ENCODE peak calls at places on chromosome X, in ten cellular contexts. One of them, this sample, is unnamed.

GRCh38 chrX:132071260-132071659 is 48.2 kb downstream of the STK26 start:
- DNase-seq in GM12865: no peak
- DNase-seq in epithelial cell of proximal tubule: no peak
- DNase-seq in fibroblast of villous mesenchyme: peak; percentile 27
- DNase-seq in IMR-90: no peak
- DNase-seq in adrenal gland: no peak
- DNase-seq in mammary epithelial cell: peak; percentile 7
- DNase-seq in H7: no peak
- DNase-seq in lung: no peak
- DNase-seq in fibroblast of lung: peak; percentile 41
- DNase-seq in this sample: no peak

GRCh38 chrX:116238866-116239265 is 68.3 kb downstream of the AGTR2 start:
- DNase-seq in GM12865: no peak
- DNase-seq in epithelial cell of proximal tubule: no peak
- DNase-seq in fibroblast of villous mesenchyme: no peak
- DNase-seq in IMR-90: no peak
- DNase-seq in adrenal gland: no peak
- DNase-seq in mammary epithelial cell: peak; percentile 67
- DNase-seq in H7: no peak
- DNase-seq in lung: no peak
- DNase-seq in fibroblast of lung: no peak
- DNase-seq in this sample: no peak

GRCh38 chrX:49308604-49309269 is 5.3 kb downstream of the GAGE10 start:
- DNase-seq in GM12865: no peak
- DNase-seq in epithelial cell of proximal tubule: no peak
- DNase-seq in fibroblast of villous mesenchyme: peak; percentile 39
- DNase-seq in IMR-90: no peak
- DNase-seq in adrenal gland: no peak
- DNase-seq in mammary epithelial cell: peak; percentile 4
- DNase-seq in H7: no peak
- DNase-seq in lung: no peak
- DNase-seq in fibroblast of lung: peak; percentile 19
- DNase-seq in this sample: no peak

GRCh38 chrX:152313529-152314302 is 137.4 kb downstream of the GABRA3 start:
- DNase-seq in GM12865: no peak
- DNase-seq in epithelial cell of proximal tubule: no peak
- DNase-seq in fibroblast of villous mesenchyme: no peak
- DNase-seq in IMR-90: no peak
- DNase-seq in adrenal gland: no peak
- DNase-seq in mammary epithelial cell: no peak
- DNase-seq in H7: no peak
- DNase-seq in lung: no peak
- DNase-seq in fibroblast of lung: no peak
- DNase-seq in this sample: peak; percentile 17

GRCh38 chrX:9464435-9465371 is at the start of gene TBL1X:
- DNase-seq in GM12865: peak; percentile 66
- DNase-seq in epithelial cell of proximal tubule: no peak
- DNase-seq in fibroblast of villous mesenchyme: peak; percentile 54
- DNase-seq in IMR-90: peak; percentile 19
- DNase-seq in adrenal gland: peak; percentile 32
- DNase-seq in mammary epithelial cell: no peak
- DNase-seq in H7: peak; percentile 91
- DNase-seq in lung: peak; percentile 34
- DNase-seq in fibroblast of lung: peak; percentile 53
- DNase-seq in this sample: no peak

GRCh38 chrX:87425618-87426017 is 92.0 kb upstream of the KLHL4 start:
- DNase-seq in GM12865: no peak
- DNase-seq in epithelial cell of proximal tubule: no peak
- DNase-seq in fibroblast of villous mesenchyme: no peak
- DNase-seq in IMR-90: no peak
- DNase-seq in adrenal gland: no peak
- DNase-seq in mammary epithelial cell: no peak
- DNase-seq in H7: no peak
- DNase-seq in lung: no peak
- DNase-seq in fibroblast of lung: no peak
- DNase-seq in this sample: no peak

GRCh38 chrX:129759576-129760061 is 20.1 kb upstream of the SASH3 start:
- DNase-seq in GM12865: peak; percentile 47
- DNase-seq in epithelial cell of proximal tubule: no peak
- DNase-seq in fibroblast of villous mesenchyme: peak; percentile 76
- DNase-seq in IMR-90: peak; percentile 83
- DNase-seq in adrenal gland: peak; percentile 41
- DNase-seq in mammary epithelial cell: peak; percentile 69
- DNase-seq in H7: no peak
- DNase-seq in lung: no peak
- DNase-seq in fibroblast of lung: peak; percentile 88
- DNase-seq in this sample: peak; percentile 83

GRCh38 chrX:131795442-131796229 is 227.5 kb upstream of the STK26 start:
- DNase-seq in GM12865: no peak
- DNase-seq in epithelial cell of proximal tubule: no peak
- DNase-seq in fibroblast of villous mesenchyme: no peak
- DNase-seq in IMR-90: no peak
- DNase-seq in adrenal gland: no peak
- DNase-seq in mammary epithelial cell: no peak
- DNase-seq in H7: no peak
- DNase-seq in lung: no peak
- DNase-seq in fibroblast of lung: no peak
- DNase-seq in this sample: no peak

GRCh38 chrX:74246524-74246923 is 57.5 kb upstream of the ZCCHC13 start:
- DNase-seq in GM12865: no peak
- DNase-seq in epithelial cell of proximal tubule: no peak
- DNase-seq in fibroblast of villous mesenchyme: peak; percentile 44
- DNase-seq in IMR-90: peak; percentile 42
- DNase-seq in adrenal gland: no peak
- DNase-seq in mammary epithelial cell: peak; percentile 34
- DNase-seq in H7: no peak
- DNase-seq in lung: no peak
- DNase-seq in fibroblast of lung: peak; percentile 61
- DNase-seq in this sample: no peak

GRCh38 chrX:18617351-18617750 is 54.6 kb downstream of the RS1 start:
- DNase-seq in GM12865: no peak
- DNase-seq in epithelial cell of proximal tubule: peak; percentile 73
- DNase-seq in fibroblast of villous mesenchyme: peak; percentile 24
- DNase-seq in IMR-90: peak; percentile 76
- DNase-seq in adrenal gland: no peak
- DNase-seq in mammary epithelial cell: peak; percentile 77
- DNase-seq in H7: no peak
- DNase-seq in lung: no peak
- DNase-seq in fibroblast of lung: peak; percentile 61
- DNase-seq in this sample: no peak

DNA sequence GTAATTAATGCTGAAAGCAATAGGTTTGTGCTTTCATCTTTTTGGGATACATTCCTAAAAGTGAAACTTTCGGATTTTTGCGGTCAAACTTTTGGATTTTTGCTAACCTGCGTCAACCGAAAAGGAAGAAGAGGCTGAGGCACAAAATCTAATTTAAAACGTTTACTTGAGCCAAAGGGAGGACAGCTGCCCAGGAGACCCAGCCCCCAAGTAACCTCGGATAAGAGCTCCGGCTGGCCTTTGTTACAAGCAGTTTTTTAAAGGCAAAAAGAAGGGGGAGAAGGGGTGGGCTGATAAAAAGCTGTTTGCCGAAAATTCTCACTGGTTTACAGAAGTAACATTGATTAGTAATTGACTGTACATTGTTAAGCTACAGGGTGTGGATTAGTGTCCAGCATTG is 59.3 kb upstream of the USP9X start:
- DNase-seq in GM12865: no peak
- DNase-seq in epithelial cell of proximal tubule: no peak
- DNase-seq in fibroblast of villous mesenchyme: peak; percentile 30
- DNase-seq in IMR-90: peak; percentile 16
- DNase-seq in adrenal gland: peak; percentile 33
- DNase-seq in mammary epithelial cell: no peak
- DNase-seq in H7: peak; percentile 37
- DNase-seq in lung: no peak
- DNase-seq in fibroblast of lung: peak; percentile 7
- DNase-seq in this sample: no peak
- H3K4me3 ChIP-seq in GM12865: no peak overlapping the region
- H3K4me3 ChIP-seq in epithelial cell of proximal tubule: no peak overlapping the region
- H3K4me3 ChIP-seq in fibroblast of villous mesenchyme: no peak overlapping the region
- H3K4me3 ChIP-seq in IMR-90: peak overlapping the region; percentile 0
- H3K4me3 ChIP-seq in adrenal gland: peak overlapping the region; percentile 8
- H3K4me3 ChIP-seq in mammary epithelial cell: no peak overlapping the region
- H3K4me3 ChIP-seq in H7: no peak overlapping the region
- H3K4me3 ChIP-seq in lung: no peak overlapping the region
- H3K4me3 ChIP-seq in fibroblast of lung: no peak overlapping the region
- H3K4me3 ChIP-seq in this sample: no peak overlapping the region

GRCh38 chrX:72130762-72131231 is 918 bp downstream of the RTL5 start:
- DNase-seq in GM12865: no peak
- DNase-seq in epithelial cell of proximal tubule: no peak
- DNase-seq in fibroblast of villous mesenchyme: no peak
- DNase-seq in IMR-90: no peak
- DNase-seq in adrenal gland: no peak
- DNase-seq in mammary epithelial cell: no peak
- DNase-seq in H7: peak; percentile 75
- DNase-seq in lung: no peak
- DNase-seq in fibroblast of lung: no peak
- DNase-seq in this sample: no peak
- H3K4me3 ChIP-seq in GM12865: no peak overlapping the region
- H3K4me3 ChIP-seq in epithelial cell of proximal tubule: peak overlapping the region; percentile 43
- H3K4me3 ChIP-seq in fibroblast of villous mesenchyme: peak overlapping the region; percentile 56
- H3K4me3 ChIP-seq in IMR-90: peak overlapping the region; percentile 52
- H3K4me3 ChIP-seq in adrenal gland: peak overlapping the region; percentile 63
- H3K4me3 ChIP-seq in mammary epithelial cell: no peak overlapping the region
- H3K4me3 ChIP-seq in H7: peak overlapping the region; percentile 53
- H3K4me3 ChIP-seq in lung: no peak overlapping the region
- H3K4me3 ChIP-seq in fibroblast of lung: peak overlapping the region; percentile 59
- H3K4me3 ChIP-seq in this sample: no peak overlapping the region

GRCh38 chrX:47482512-47483309 is at the start of gene ZNF41:
- DNase-seq in GM12865: peak; percentile 92
- DNase-seq in epithelial cell of proximal tubule: peak; percentile 39
- DNase-seq in fibroblast of villous mesenchyme: peak; percentile 77
- DNase-seq in IMR-90: peak; percentile 78
- DNase-seq in adrenal gland: peak; percentile 80
- DNase-seq in mammary epithelial cell: peak; percentile 86
- DNase-seq in H7: peak; percentile 88
- DNase-seq in lung: peak; percentile 74
- DNase-seq in fibroblast of lung: peak; percentile 77
- DNase-seq in this sample: peak; percentile 84

GRCh38 chrX:47481160-47481559 is 1.9 kb downstream of the ZNF41 start:
- DNase-seq in GM12865: no peak
- DNase-seq in epithelial cell of proximal tubule: no peak
- DNase-seq in fibroblast of villous mesenchyme: no peak
- DNase-seq in IMR-90: no peak
- DNase-seq in adrenal gland: no peak
- DNase-seq in mammary epithelial cell: no peak
- DNase-seq in H7: no peak
- DNase-seq in lung: no peak
- DNase-seq in fibroblast of lung: no peak
- DNase-seq in this sample: no peak

GRCh38 chrX:47483310-47484268 is 567 bp upstream of the ZNF41 start:
- DNase-seq in GM12865: no peak
- DNase-seq in epithelial cell of proximal tubule: no peak
- DNase-seq in fibroblast of villous mesenchyme: peak; percentile 36
- DNase-seq in IMR-90: peak; percentile 30
- DNase-seq in adrenal gland: peak; percentile 44
- DNase-seq in mammary epithelial cell: peak; percentile 12
- DNase-seq in H7: peak; percentile 31
- DNase-seq in lung: no peak
- DNase-seq in fibroblast of lung: peak; percentile 33
- DNase-seq in this sample: no peak

GRCh38 chrX:47482065-47482511 is 934 bp downstream of the ZNF41 start:
- DNase-seq in GM12865: no peak
- DNase-seq in epithelial cell of proximal tubule: no peak
- DNase-seq in fibroblast of villous mesenchyme: no peak
- DNase-seq in IMR-90: no peak
- DNase-seq in adrenal gland: no peak
- DNase-seq in mammary epithelial cell: no peak
- DNase-seq in H7: no peak
- DNase-seq in lung: no peak
- DNase-seq in fibroblast of lung: no peak
- DNase-seq in this sample: no peak

GRCh38 chrX:47484885-47485284 is 1.9 kb upstream of the ZNF41 start:
- DNase-seq in GM12865: no peak
- DNase-seq in epithelial cell of proximal tubule: no peak
- DNase-seq in fibroblast of villous mesenchyme: no peak
- DNase-seq in IMR-90: no peak
- DNase-seq in adrenal gland: no peak
- DNase-seq in mammary epithelial cell: no peak
- DNase-seq in H7: no peak
- DNase-seq in lung: no peak
- DNase-seq in fibroblast of lung: no peak
- DNase-seq in this sample: no peak
- H3K4me3 ChIP-seq in GM12865: no peak overlapping the region
- H3K4me3 ChIP-seq in epithelial cell of proximal tubule: no peak overlapping the region
- H3K4me3 ChIP-seq in fibroblast of villous mesenchyme: peak overlapping the region; percentile 71
- H3K4me3 ChIP-seq in IMR-90: no peak overlapping the region
- H3K4me3 ChIP-seq in adrenal gland: no peak overlapping the region
- H3K4me3 ChIP-seq in mammary epithelial cell: peak overlapping the region; percentile 62
- H3K4me3 ChIP-seq in H7: no peak overlapping the region
- H3K4me3 ChIP-seq in lung: no peak overlapping the region
- H3K4me3 ChIP-seq in fibroblast of lung: peak overlapping the region; percentile 69
- H3K4me3 ChIP-seq in this sample: no peak overlapping the region

DNA sequence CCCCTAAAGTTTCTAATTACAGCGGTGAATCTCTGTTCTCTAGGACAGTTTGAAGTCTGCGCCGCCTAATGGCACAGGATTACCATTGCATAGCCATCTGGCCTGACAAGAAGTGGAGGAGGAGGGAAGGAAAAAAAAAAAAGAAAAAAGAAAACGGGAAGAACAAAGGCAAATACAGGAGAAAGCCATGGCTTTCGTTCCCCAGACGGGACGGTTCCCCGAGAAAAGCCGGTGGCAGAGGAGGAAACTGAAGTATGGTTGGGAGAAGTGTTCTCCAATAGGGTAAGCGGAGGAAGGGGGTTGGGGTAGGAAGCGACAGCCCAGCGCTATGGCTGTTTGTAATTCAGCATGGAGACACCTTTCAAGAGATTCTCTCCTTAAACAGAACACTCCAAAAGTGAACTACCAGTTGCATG is 80.8 kb downstream of the HMGN5 start:
- DNase-seq in GM12865: peak; percentile 68
- DNase-seq in epithelial cell of proximal tubule: peak; percentile 29
- DNase-seq in fibroblast of villous mesenchyme: peak; percentile 32
- DNase-seq in IMR-90: peak; percentile 48
- DNase-seq in adrenal gland: peak; percentile 55
- DNase-seq in mammary epithelial cell: peak; percentile 50
- DNase-seq in H7: peak; percentile 7
- DNase-seq in lung: peak; percentile 37
- DNase-seq in fibroblast of lung: peak; percentile 59
- DNase-seq in this sample: peak; percentile 50
- H3K4me3 ChIP-seq in GM12865: peak overlapping the region; percentile 72
- H3K4me3 ChIP-seq in epithelial cell of proximal tubule: peak overlapping the region; percentile 79
- H3K4me3 ChIP-seq in fibroblast of villous mesenchyme: peak overlapping the region; percentile 64
- H3K4me3 ChIP-seq in IMR-90: peak overlapping the region; percentile 58
- H3K4me3 ChIP-seq in adrenal gland: peak overlapping the region; percentile 56
- H3K4me3 ChIP-seq in mammary epithelial cell: peak overlapping the region; percentile 87
- H3K4me3 ChIP-seq in H7: peak overlapping the region; percentile 32
- H3K4me3 ChIP-seq in lung: peak overlapping the region; percentile 52
- H3K4me3 ChIP-seq in fibroblast of lung: peak overlapping the region; percentile 69
- H3K4me3 ChIP-seq in this sample: peak overlapping the region; percentile 73

DNA sequence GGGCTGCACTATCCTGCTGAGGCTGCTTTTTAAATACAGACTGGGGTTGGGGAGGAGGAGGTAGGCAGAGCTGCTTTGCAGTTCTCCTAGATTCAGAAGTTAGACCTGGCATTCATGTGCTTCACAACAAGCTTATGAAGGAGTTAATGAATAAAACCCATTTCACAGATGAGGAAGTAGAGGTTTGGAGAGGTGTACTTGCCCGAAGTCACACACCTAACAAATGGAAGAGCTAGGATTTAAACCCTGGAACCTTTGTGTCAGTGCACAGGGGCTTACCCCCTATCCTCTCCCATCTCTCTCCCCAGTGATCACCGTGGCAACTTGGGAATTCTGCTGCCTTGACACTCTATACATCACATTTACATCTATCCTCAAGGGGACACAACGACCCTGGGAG is 3.6 kb upstream of the MTM1 start:
- DNase-seq in GM12865: no peak
- DNase-seq in epithelial cell of proximal tubule: no peak
- DNase-seq in fibroblast of villous mesenchyme: no peak
- DNase-seq in IMR-90: no peak
- DNase-seq in adrenal gland: no peak
- DNase-seq in mammary epithelial cell: no peak
- DNase-seq in H7: no peak
- DNase-seq in lung: no peak
- DNase-seq in fibroblast of lung: no peak
- DNase-seq in this sample: no peak
- H3K4me3 ChIP-seq in GM12865: no peak overlapping the region
- H3K4me3 ChIP-seq in epithelial cell of proximal tubule: no peak overlapping the region
- H3K4me3 ChIP-seq in fibroblast of villous mesenchyme: no peak overlapping the region
- H3K4me3 ChIP-seq in IMR-90: no peak overlapping the region
- H3K4me3 ChIP-seq in adrenal gland: no peak overlapping the region
- H3K4me3 ChIP-seq in mammary epithelial cell: no peak overlapping the region
- H3K4me3 ChIP-seq in H7: no peak overlapping the region
- H3K4me3 ChIP-seq in lung: no peak overlapping the region
- H3K4me3 ChIP-seq in fibroblast of lung: no peak overlapping the region
- H3K4me3 ChIP-seq in this sample: no peak overlapping the region

This sample was measured in Jurkat, Clone E6-1.